ENCODE peak calls at places on chromosomes 7 and 10, in four cellular contexts. O, E, P and L are unnamed samples.

GRCh38 chr7:4776160-4776623 is 769 bp downstream of the AP5Z1 start:
- DNase-seq in O (no peak), E (no peak), P (no peak), L (no peak)

GRCh38 chr7:13279854-13280435 is 592.5 kb downstream of the ARL4A start:
- DNase-seq in O (no peak), E (no peak), P (peak; percentile 5), L (no peak)

GRCh38 chr7:43669286-43670081 is 59.8 kb downstream of the COA1 start:
- DNase-seq in O (peak; percentile 85), E (no peak), P (no peak), L (no peak)

GRCh38 chr7:37364871-37365270 is 83.8 kb downstream of the ELMO1 start:
- DNase-seq in O (no peak), E (no peak), P (no peak), L (no peak)

GRCh38 chr10:44281089-44281613 is 103.7 kb downstream of the CXCL12 start:
- DNase-seq in O (no peak), E (no peak), P (no peak), L (no peak)

GRCh38 chr10:131920151-131920550 is 19.3 kb downstream of the PPP2R2D start:
- DNase-seq in O (no peak), E (no peak), P (no peak), L (no peak)

GRCh38 chr10:97508342-97508741 is 9.6 kb downstream of the UBTD1 start:
- DNase-seq in O (no peak), E (no peak), P (no peak), L (no peak)

GRCh38 chr7:41869091-41869490 is 166.2 kb upstream of the INHBA start:
- DNase-seq in O (no peak), E (no peak), P (no peak), L (no peak)

GRCh38 chr10:102917314-102917961 is 656 bp upstream of the CNNM2 start:
- DNase-seq in O (peak; percentile 89), E (peak; percentile 76), P (peak; percentile 46), L (peak; percentile 56)

GRCh38 chr7:4830176-4830575 is 31.7 kb downstream of the PAPOLB start:
- DNase-seq in O (peak; percentile 88), E (peak; percentile 72), P (peak; percentile 78), L (peak; percentile 73)

GRCh38 chr10:109741712-109742111 is 181.6 kb downstream of the XPNPEP1 start:
- DNase-seq in O (no peak), E (no peak), P (no peak), L (no peak)

GRCh38 chr7:12210179-12211053 is 678 bp upstream of the TMEM106B start:
- DNase-seq in O (no peak), E (no peak), P (peak; percentile 0), L (peak; percentile 18)

GRCh38 chr7:158614695-158615094 is 27.1 kb upstream of the PTPRN2 start:
- DNase-seq in O (no peak), E (no peak), P (no peak), L (no peak)

GRCh38 chr7:139078399-139078798 is 31.1 kb downstream of the ZC3HAV1 start:
- DNase-seq in O (no peak), E (no peak), P (no peak), L (no peak)

GRCh38 chr10:99555371-99556224 is 22.9 kb downstream of the NKX2-3 start:
- DNase-seq in O (no peak), E (no peak), P (no peak), L (no peak)

GRCh38 chr7:111855842-111856227 is 293.5 kb upstream of the IMMP2L start:
- DNase-seq in O (no peak), E (no peak), P (no peak), L (no peak)

GRCh38 chr7:157979631-157980340 is 607.8 kb downstream of the PTPRN2 start:
- DNase-seq in O (no peak), E (no peak), P (no peak), L (no peak)

GRCh38 chr7:26156454-26157365 is 4.7 kb downstream of the NFE2L3 start:
- DNase-seq in O (no peak), E (no peak), P (peak; percentile 81), L (peak; percentile 51)

GRCh38 chr10:35626971-35627507 is 15.1 kb downstream of the FZD8 start:
- DNase-seq in O (no peak), E (no peak), P (no peak), L (no peak)

GRCh38 chr7:36272567-36273269 is 116.9 kb upstream of the ANLN start:
- DNase-seq in O (no peak), E (no peak), P (peak; percentile 85), L (no peak)

GRCh38 chr7:11196143-11196542 is 222.5 kb downstream of the PHF14 start:
- DNase-seq in O (no peak), E (no peak), P (no peak), L (no peak)

GRCh38 chr10:24893127-24893526 is 59.3 kb downstream of the PRTFDC1 start:
- DNase-seq in O (no peak), E (no peak), P (no peak), L (no peak)

GRCh38 chr7:7138897-7139296 is 43.4 kb upstream of the C1GALT1 start:
- DNase-seq in O (no peak), E (no peak), P (no peak), L (no peak)

GRCh38 chr10:3757638-3758490 is 27.1 kb downstream of the KLF6 start:
- DNase-seq in O (no peak), E (no peak), P (no peak), L (no peak)

GRCh38 chr10:3756360-3756740 is 28.7 kb downstream of the KLF6 start:
- DNase-seq in O (no peak), E (no peak), P (no peak), L (no peak)

GRCh38 chr10:3755440-3756359 is 29.3 kb downstream of the KLF6 start:
- DNase-seq in O (no peak), E (no peak), P (peak; percentile 71), L (no peak)

GRCh38 chr10:3757250-3757637 is 27.8 kb downstream of the KLF6 start:
- DNase-seq in O (no peak), E (no peak), P (no peak), L (no peak)

GRCh38 chr10:3754727-3755439 is 30.1 kb downstream of the KLF6 start:
- DNase-seq in O (no peak), E (no peak), P (peak; percentile 60), L (peak; percentile 27)
- TF ChIP-seq ELF4 in O (no peak), E (no peak), P (no peak), L (peak; percentile 21)

GRCh38 chr10:11448545-11449244 is 162.8 kb downstream of the USP6NL start:
- DNase-seq in O (no peak), E (no peak), P (no peak), L (no peak)

GRCh38 chr10:11449761-11450160 is 161.7 kb downstream of the USP6NL start:
- DNase-seq in O (no peak), E (no peak), P (no peak), L (no peak)

GRCh38 chr10:11451640-11452260 is 159.7 kb downstream of the USP6NL start:
- DNase-seq in O (no peak), E (no peak), P (no peak), L (no peak)

GRCh38 chr10:11448190-11448544 is 163.3 kb downstream of the USP6NL start:
- DNase-seq in O (no peak), E (no peak), P (no peak), L (no peak)

GRCh38 chr10:11450427-11450826 is 161.0 kb downstream of the USP6NL start:
- DNase-seq in O (no peak), E (no peak), P (no peak), L (peak; percentile 74)
- TF ChIP-seq ELF4 in O (no peak), E (no peak), P (no peak), L (no peak)

DNA sequence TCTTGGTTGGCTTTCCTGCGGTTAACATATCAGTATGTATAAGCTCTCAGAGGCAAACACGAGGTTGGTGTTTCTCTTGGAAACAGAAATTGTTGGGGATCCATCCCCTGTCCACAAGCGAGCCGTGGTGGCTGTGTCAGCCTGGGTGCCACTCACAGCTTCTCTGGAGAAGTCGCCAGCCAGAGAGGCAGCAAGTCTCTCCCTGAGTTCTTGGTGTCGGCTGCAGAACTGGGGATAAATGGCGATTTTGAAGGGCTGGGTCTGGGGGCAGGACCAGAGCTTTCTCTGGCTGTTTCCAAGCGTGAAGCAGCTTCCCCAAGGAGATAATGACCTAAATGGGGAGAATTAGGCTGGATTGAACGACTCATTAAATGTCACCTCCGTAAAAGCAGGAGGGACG is 335.3 kb downstream of the GLRX3 start:
- DNase-seq in O (no peak), E (no peak), P (no peak), L (no peak)
- TF ChIP-seq ELF4 in O (no peak), E (no peak), P (no peak), L (no peak)

GRCh38 chr10:73644015-73644743 is 2.9 kb upstream of the MYOZ1 start:
- DNase-seq in O (peak; percentile 57), E (peak; percentile 77), P (peak; percentile 50), L (peak; percentile 83)

GRCh38 chr10:73639286-73639685 is 2.0 kb downstream of the MYOZ1 start:
- DNase-seq in O (no peak), E (no peak), P (no peak), L (no peak)

GRCh38 chr10:73644767-73645166 is 3.5 kb upstream of the MYOZ1 start:
- DNase-seq in O (no peak), E (no peak), P (no peak), L (no peak)

GRCh38 chr10:73643362-73643761 is 2.1 kb upstream of the MYOZ1 start:
- DNase-seq in O (no peak), E (no peak), P (no peak), L (no peak)

DNA sequence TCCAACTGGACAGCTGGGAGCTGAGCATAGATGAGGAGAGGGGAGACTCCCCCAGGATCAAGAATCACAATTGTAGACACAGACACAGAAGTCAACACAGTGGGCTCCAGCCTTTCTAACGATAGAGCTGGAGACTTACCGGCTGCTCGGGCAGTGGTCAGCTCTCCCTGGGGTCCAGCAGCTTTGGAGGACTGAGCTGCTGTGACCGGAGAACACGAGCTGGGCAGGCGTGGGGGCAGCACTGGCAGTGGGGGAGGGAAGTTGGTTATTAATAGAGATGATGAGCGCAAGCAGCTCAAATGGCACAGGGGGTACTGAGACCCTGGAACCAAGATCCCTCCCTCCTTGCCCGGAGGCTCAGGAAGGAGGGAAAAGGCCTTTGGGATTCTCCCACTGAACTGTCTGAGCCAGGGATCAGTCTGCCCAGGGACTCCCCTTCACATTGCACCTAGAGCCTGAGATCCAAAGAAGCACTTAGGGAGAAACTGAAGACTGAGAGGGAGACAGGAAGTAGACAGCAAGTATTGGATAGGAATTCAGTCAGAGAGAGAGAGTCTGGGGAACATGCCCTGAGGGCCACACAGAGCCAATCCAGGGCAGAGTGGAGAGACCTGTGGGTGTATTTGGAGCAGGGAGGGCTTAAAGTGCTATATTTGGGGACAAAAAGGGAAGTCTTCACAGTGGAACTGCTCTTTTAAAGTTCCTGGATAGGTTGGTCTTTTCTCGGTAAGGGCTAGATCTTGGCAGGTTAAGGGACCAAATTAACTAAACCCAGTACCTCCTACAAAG is at the start of gene MYOZ1:
- DNase-seq in O (no peak), E (no peak), P (no peak), L (peak; percentile 7)
- TF ChIP-seq ELF4 in O (no peak), E (no peak), P (no peak), L (no peak)